ENCODE peak calls at places on chromosome 20, in eight cellular contexts. One of them, this sample, is unnamed.

GRCh38 chr20:44909872-44910689 is at the start of gene PABPC1L:
- DNase-seq in B cell: peak
- DNase-seq in uterus: peak
- DNase-seq in GM13976: peak
- DNase-seq in A549: peak
- DNase-seq in astrocyte of the spinal cord: peak
- DNase-seq in psoas muscle: peak
- DNase-seq in activated CD8-positive, alpha-beta T cell treated with anti-CD3 and anti-CD28 coated beads for 36 hours: peak
- DNase-seq in this sample: no peak

GRCh38 chr20:61819921-61820825 is 245.5 kb downstream of the TAF4 start:
- DNase-seq in uterus: no peak
- DNase-seq in GM13976: no peak
- DNase-seq in activated CD8-positive, alpha-beta T cell treated with anti-CD3 and anti-CD28 coated beads for 36 hours: no peak
- DNase-seq in A549: no peak
- DNase-seq in B cell: no peak
- DNase-seq in astrocyte of the spinal cord: no peak
- DNase-seq in psoas muscle: peak
- DNase-seq in this sample: no peak

GRCh38 chr20:52142801-52143200 is 48.8 kb downstream of the ZFP64 start:
- DNase-seq in psoas muscle: no peak
- DNase-seq in uterus: no peak
- DNase-seq in B cell: no peak
- DNase-seq in activated CD8-positive, alpha-beta T cell treated with anti-CD3 and anti-CD28 coated beads for 36 hours: no peak
- DNase-seq in astrocyte of the spinal cord: no peak
- DNase-seq in A549: no peak
- DNase-seq in GM13976: no peak
- DNase-seq in this sample: no peak

GRCh38 chr20:48772183-48772976 is 55.4 kb downstream of the PREX1 start:
- DNase-seq in astrocyte of the spinal cord: no peak
- DNase-seq in uterus: no peak
- DNase-seq in A549: no peak
- DNase-seq in psoas muscle: peak
- DNase-seq in GM13976: no peak
- DNase-seq in activated CD8-positive, alpha-beta T cell treated with anti-CD3 and anti-CD28 coated beads for 36 hours: no peak
- DNase-seq in B cell: no peak
- DNase-seq in this sample: no peak

GRCh38 chr20:43389231-43389630 is 68.5 kb upstream of the SRSF6 start:
- DNase-seq in activated CD8-positive, alpha-beta T cell treated with anti-CD3 and anti-CD28 coated beads for 36 hours: no peak
- DNase-seq in GM13976: no peak
- DNase-seq in A549: no peak
- DNase-seq in psoas muscle: peak
- DNase-seq in astrocyte of the spinal cord: no peak
- DNase-seq in B cell: no peak
- DNase-seq in uterus: peak
- DNase-seq in this sample: no peak

GRCh38 chr20:294602-295001 is 2.8 kb upstream of the ZCCHC3 start:
- DNase-seq in astrocyte of the spinal cord: no peak
- DNase-seq in GM13976: no peak
- DNase-seq in A549: no peak
- DNase-seq in B cell: no peak
- DNase-seq in psoas muscle: no peak
- DNase-seq in activated CD8-positive, alpha-beta T cell treated with anti-CD3 and anti-CD28 coated beads for 36 hours: no peak
- DNase-seq in uterus: no peak
- DNase-seq in this sample: no peak

GRCh38 chr20:25399038-25399430 is 8.4 kb upstream of the ABHD12 start:
- DNase-seq in A549: peak
- DNase-seq in activated CD8-positive, alpha-beta T cell treated with anti-CD3 and anti-CD28 coated beads for 36 hours: peak
- DNase-seq in astrocyte of the spinal cord: peak
- DNase-seq in B cell: no peak
- DNase-seq in GM13976: peak
- DNase-seq in psoas muscle: no peak
- DNase-seq in uterus: peak
- DNase-seq in this sample: no peak

GRCh38 chr20:59434950-59435349 is 134.5 kb downstream of the EDN3 start:
- DNase-seq in A549: no peak
- DNase-seq in psoas muscle: no peak
- DNase-seq in uterus: no peak
- DNase-seq in astrocyte of the spinal cord: no peak
- DNase-seq in GM13976: no peak
- DNase-seq in activated CD8-positive, alpha-beta T cell treated with anti-CD3 and anti-CD28 coated beads for 36 hours: no peak
- DNase-seq in B cell: no peak
- DNase-seq in this sample: no peak

GRCh38 chr20:62907377-62908317 is 18.7 kb downstream of the DIDO1 start:
- DNase-seq in activated CD8-positive, alpha-beta T cell treated with anti-CD3 and anti-CD28 coated beads for 36 hours: peak
- DNase-seq in uterus: no peak
- DNase-seq in GM13976: no peak
- DNase-seq in astrocyte of the spinal cord: no peak
- DNase-seq in psoas muscle: no peak
- DNase-seq in A549: no peak
- DNase-seq in B cell: no peak
- DNase-seq in this sample: no peak

GRCh38 chr20:62387993-62388635 is 1.2 kb downstream of the RPS21 start:
- DNase-seq in GM13976: no peak
- DNase-seq in uterus: no peak
- DNase-seq in activated CD8-positive, alpha-beta T cell treated with anti-CD3 and anti-CD28 coated beads for 36 hours: peak
- DNase-seq in A549: no peak
- DNase-seq in astrocyte of the spinal cord: no peak
- DNase-seq in psoas muscle: no peak
- DNase-seq in B cell: no peak
- DNase-seq in this sample: no peak

GRCh38 chr20:49751397-49751735 is 37.7 kb upstream of the B4GALT5 start:
- DNase-seq in uterus: peak
- DNase-seq in activated CD8-positive, alpha-beta T cell treated with anti-CD3 and anti-CD28 coated beads for 36 hours: no peak
- DNase-seq in psoas muscle: no peak
- DNase-seq in GM13976: no peak
- DNase-seq in B cell: no peak
- DNase-seq in astrocyte of the spinal cord: no peak
- DNase-seq in A549: no peak
- DNase-seq in this sample: no peak

GRCh38 chr20:14583413-14583812 is 246.0 kb upstream of the FLRT3 start:
- DNase-seq in A549: peak
- DNase-seq in astrocyte of the spinal cord: no peak
- DNase-seq in B cell: no peak
- DNase-seq in GM13976: no peak
- DNase-seq in psoas muscle: no peak
- DNase-seq in uterus: no peak
- DNase-seq in activated CD8-positive, alpha-beta T cell treated with anti-CD3 and anti-CD28 coated beads for 36 hours: no peak
- DNase-seq in this sample: no peak

GRCh38 chr20:15945301-15945700 is 627.9 kb downstream of the KIF16B start:
- DNase-seq in B cell: no peak
- DNase-seq in GM13976: no peak
- DNase-seq in A549: no peak
- DNase-seq in psoas muscle: no peak
- DNase-seq in activated CD8-positive, alpha-beta T cell treated with anti-CD3 and anti-CD28 coated beads for 36 hours: no peak
- DNase-seq in uterus: no peak
- DNase-seq in astrocyte of the spinal cord: no peak
- DNase-seq in this sample: no peak

GRCh38 chr20:50916257-50916656 is 15.0 kb downstream of the ADNP start:
- DNase-seq in B cell: no peak
- DNase-seq in astrocyte of the spinal cord: no peak
- DNase-seq in A549: peak
- DNase-seq in activated CD8-positive, alpha-beta T cell treated with anti-CD3 and anti-CD28 coated beads for 36 hours: no peak
- DNase-seq in GM13976: no peak
- DNase-seq in uterus: no peak
- DNase-seq in psoas muscle: no peak
- DNase-seq in this sample: no peak

GRCh38 chr20:46056970-46057855 is 28.2 kb downstream of the SLC12A5 start:
- DNase-seq in A549: no peak
- DNase-seq in uterus: peak
- DNase-seq in B cell: no peak
- DNase-seq in activated CD8-positive, alpha-beta T cell treated with anti-CD3 and anti-CD28 coated beads for 36 hours: peak
- DNase-seq in GM13976: peak
- DNase-seq in astrocyte of the spinal cord: peak
- DNase-seq in psoas muscle: peak
- DNase-seq in this sample: peak

GRCh38 chr20:46060301-46060881 is 29.4 kb downstream of the NCOA5 start:
- DNase-seq in psoas muscle: no peak
- DNase-seq in B cell: no peak
- DNase-seq in A549: no peak
- DNase-seq in activated CD8-positive, alpha-beta T cell treated with anti-CD3 and anti-CD28 coated beads for 36 hours: peak
- DNase-seq in uterus: no peak
- DNase-seq in astrocyte of the spinal cord: no peak
- DNase-seq in GM13976: peak
- DNase-seq in this sample: peak

GRCh38 chr20:46056027-46056833 is 27.2 kb downstream of the SLC12A5 start:
- DNase-seq in B cell: no peak
- DNase-seq in astrocyte of the spinal cord: no peak
- DNase-seq in GM13976: peak
- DNase-seq in A549: no peak
- DNase-seq in uterus: no peak
- DNase-seq in psoas muscle: no peak
- DNase-seq in activated CD8-positive, alpha-beta T cell treated with anti-CD3 and anti-CD28 coated beads for 36 hours: no peak
- DNase-seq in this sample: peak

GRCh38 chr20:46058656-46059281 is 29.8 kb downstream of the SLC12A5 start:
- DNase-seq in astrocyte of the spinal cord: no peak
- DNase-seq in uterus: no peak
- DNase-seq in B cell: no peak
- DNase-seq in A549: no peak
- DNase-seq in activated CD8-positive, alpha-beta T cell treated with anti-CD3 and anti-CD28 coated beads for 36 hours: no peak
- DNase-seq in GM13976: peak
- DNase-seq in psoas muscle: no peak
- DNase-seq in this sample: peak

GRCh38 chr20:46057856-46058655 is 29.0 kb downstream of the SLC12A5 start:
- DNase-seq in B cell: no peak
- DNase-seq in A549: no peak
- DNase-seq in uterus: peak
- DNase-seq in activated CD8-positive, alpha-beta T cell treated with anti-CD3 and anti-CD28 coated beads for 36 hours: peak
- DNase-seq in psoas muscle: peak
- DNase-seq in astrocyte of the spinal cord: peak
- DNase-seq in GM13976: peak
- DNase-seq in this sample: peak
- TF ChIP-seq CTCF in B cell: peak
- TF ChIP-seq CTCF in A549: no peak
- TF ChIP-seq CTCF in uterus: peak
- TF ChIP-seq CTCF in activated CD8-positive, alpha-beta T cell treated with anti-CD3 and anti-CD28 coated beads for 36 hours: no peak
- TF ChIP-seq CTCF in psoas muscle: no peak
- TF ChIP-seq CTCF in astrocyte of the spinal cord: peak
- TF ChIP-seq CTCF in GM13976: no peak
- TF ChIP-seq CTCF in this sample: peak

DNA sequence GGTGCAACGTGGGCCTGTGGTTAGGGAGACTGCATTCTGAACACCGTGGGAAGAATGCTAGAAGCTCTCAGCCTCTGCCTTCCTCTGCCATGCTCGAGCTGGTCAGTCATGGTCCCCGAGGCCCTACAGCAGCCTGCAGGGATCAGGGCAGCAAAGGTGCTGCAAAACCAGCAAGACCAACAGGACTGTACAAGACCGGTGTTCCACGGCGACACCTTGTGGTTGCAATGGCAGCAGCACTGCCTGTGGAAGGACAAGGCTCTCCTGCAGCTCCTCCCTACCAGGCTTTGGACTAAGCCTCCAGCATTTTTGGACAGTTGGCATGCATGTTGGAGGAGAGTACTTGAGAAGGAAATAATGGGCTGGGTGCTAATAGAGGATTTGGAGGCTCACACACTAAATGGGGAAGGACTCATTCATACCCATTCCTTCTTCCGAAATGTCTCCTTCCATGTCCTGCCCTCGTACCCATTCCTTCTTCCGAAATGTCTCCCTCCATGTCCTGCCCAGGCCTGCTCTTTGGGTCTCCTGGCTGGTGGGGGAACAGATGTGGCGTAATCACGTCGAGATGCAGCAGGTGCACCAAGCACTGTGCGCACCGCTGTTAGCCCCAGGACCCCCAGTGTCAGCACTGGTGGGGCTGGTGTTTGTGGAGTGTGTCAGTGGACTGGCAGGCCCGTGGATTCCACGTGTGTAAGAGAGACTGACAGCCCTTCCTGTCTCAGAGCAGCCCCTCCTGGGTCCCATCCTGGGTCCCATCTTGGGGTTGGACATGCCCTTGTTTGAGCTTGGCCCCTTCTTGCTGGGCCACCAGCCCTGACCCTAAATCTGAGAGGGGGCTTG is 18.6 kb upstream of the MYT1 start:
- DNase-seq in psoas muscle: no peak
- DNase-seq in astrocyte of the spinal cord: no peak
- DNase-seq in A549: peak
- DNase-seq in GM13976: no peak
- DNase-seq in B cell: peak
- DNase-seq in uterus: no peak
- DNase-seq in activated CD8-positive, alpha-beta T cell treated with anti-CD3 and anti-CD28 coated beads for 36 hours: peak
- DNase-seq in this sample: no peak
- TF ChIP-seq CTCF in psoas muscle: no peak
- TF ChIP-seq CTCF in astrocyte of the spinal cord: peak
- TF ChIP-seq CTCF in A549: no peak
- TF ChIP-seq CTCF in GM13976: no peak
- TF ChIP-seq CTCF in B cell: no peak
- TF ChIP-seq CTCF in uterus: no peak
- TF ChIP-seq CTCF in activated CD8-positive, alpha-beta T cell treated with anti-CD3 and anti-CD28 coated beads for 36 hours: peak
- TF ChIP-seq CTCF in this sample: no peak

DNA sequence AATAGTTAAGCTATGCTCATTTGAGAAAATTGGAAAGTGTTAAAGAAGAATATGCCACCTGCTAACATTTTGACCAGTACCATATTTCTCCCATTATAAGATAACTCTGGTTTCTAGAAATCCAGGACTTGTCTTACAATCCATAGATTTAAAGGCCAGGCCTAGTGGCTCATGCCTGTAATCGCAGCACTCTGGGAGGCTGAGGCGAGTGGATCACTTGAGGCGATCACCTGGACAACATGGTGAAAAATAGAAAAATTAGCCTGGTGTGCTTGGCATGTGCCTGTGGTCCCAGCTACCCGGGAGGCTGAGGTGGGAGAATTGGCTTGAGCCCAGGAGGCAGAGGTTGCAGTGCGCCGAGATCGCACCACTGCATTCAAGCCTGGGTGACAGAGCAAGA is 26.7 kb upstream of the MAPRE1 start:
- DNase-seq in B cell: no peak
- DNase-seq in A549: no peak
- DNase-seq in activated CD8-positive, alpha-beta T cell treated with anti-CD3 and anti-CD28 coated beads for 36 hours: no peak
- DNase-seq in astrocyte of the spinal cord: no peak
- DNase-seq in psoas muscle: no peak
- DNase-seq in uterus: no peak
- DNase-seq in GM13976: no peak
- DNase-seq in this sample: no peak
- TF ChIP-seq CTCF in B cell: no peak
- TF ChIP-seq CTCF in A549: no peak
- TF ChIP-seq CTCF in activated CD8-positive, alpha-beta T cell treated with anti-CD3 and anti-CD28 coated beads for 36 hours: no peak
- TF ChIP-seq CTCF in astrocyte of the spinal cord: no peak
- TF ChIP-seq CTCF in psoas muscle: no peak
- TF ChIP-seq CTCF in uterus: no peak
- TF ChIP-seq CTCF in GM13976: no peak
- TF ChIP-seq CTCF in this sample: no peak

GRCh38 chr20:55417797-55418196 is 587.5 kb downstream of the CBLN4 start:
- DNase-seq in B cell: no peak
- DNase-seq in astrocyte of the spinal cord: no peak
- DNase-seq in activated CD8-positive, alpha-beta T cell treated with anti-CD3 and anti-CD28 coated beads for 36 hours: no peak
- DNase-seq in psoas muscle: no peak
- DNase-seq in A549: no peak
- DNase-seq in GM13976: no peak
- DNase-seq in uterus: no peak
- DNase-seq in this sample: no peak

DNA sequence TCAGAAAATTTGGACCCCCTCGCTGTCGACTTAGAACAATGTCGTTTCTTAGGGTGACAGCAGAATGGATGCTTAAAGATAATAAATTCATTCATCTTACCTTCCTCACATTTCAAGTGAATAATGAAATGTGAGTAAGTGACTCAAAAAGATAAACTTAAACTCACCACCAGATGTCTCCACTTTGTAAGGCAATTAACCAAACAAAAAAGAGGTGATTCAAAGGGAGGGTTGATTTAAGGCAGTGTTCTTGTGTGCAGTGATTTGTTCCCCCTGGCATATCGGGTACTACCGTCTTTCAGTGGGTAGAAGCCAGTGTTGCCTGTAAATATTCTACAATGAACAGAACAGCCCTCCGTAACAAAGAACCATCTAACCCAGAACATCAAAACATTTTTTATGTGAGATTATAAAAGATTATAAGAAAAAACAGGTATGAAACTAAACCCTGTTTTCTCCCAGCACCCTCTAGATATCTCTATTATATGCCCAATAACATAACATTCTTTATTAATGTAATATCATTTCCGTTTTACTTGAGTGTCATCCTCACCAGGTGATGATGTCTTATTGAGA is 589.7 kb downstream of the CBLN4 start:
- DNase-seq in GM13976: no peak
- DNase-seq in B cell: no peak
- DNase-seq in uterus: no peak
- DNase-seq in psoas muscle: no peak
- DNase-seq in astrocyte of the spinal cord: no peak
- DNase-seq in A549: peak
- DNase-seq in activated CD8-positive, alpha-beta T cell treated with anti-CD3 and anti-CD28 coated beads for 36 hours: no peak
- DNase-seq in this sample: no peak
- TF ChIP-seq CTCF in GM13976: no peak
- TF ChIP-seq CTCF in B cell: no peak
- TF ChIP-seq CTCF in uterus: peak
- TF ChIP-seq CTCF in psoas muscle: no peak
- TF ChIP-seq CTCF in astrocyte of the spinal cord: no peak
- TF ChIP-seq CTCF in A549: peak
- TF ChIP-seq CTCF in activated CD8-positive, alpha-beta T cell treated with anti-CD3 and anti-CD28 coated beads for 36 hours: no peak
- TF ChIP-seq CTCF in this sample: peak

This sample was measured in osteocyte.